ENCODE peak calls at places on chromosomes 2 and 18, in six cellular contexts. One of them, this sample, is unnamed.

GRCh38 chr2:215391531-215391930 is 44.3 kb downstream of the FN1 start:
- DNase-seq in sigmoid colon: no peak
- DNase-seq in adrenal gland: no peak
- DNase-seq in LNCaP clone FGC: no peak
- DNase-seq in stomach: no peak
- DNase-seq in pancreas: no peak
- DNase-seq in this sample: no peak

GRCh38 chr2:232388324-232388891 is 9.9 kb downstream of the ALPP start:
- DNase-seq in sigmoid colon: no peak
- DNase-seq in adrenal gland: no peak
- DNase-seq in LNCaP clone FGC: no peak
- DNase-seq in stomach: no peak
- DNase-seq in pancreas: no peak
- DNase-seq in this sample: no peak

GRCh38 chr2:197847666-197848401 is 43.4 kb downstream of the PLCL1 start:
- DNase-seq in sigmoid colon: no peak
- DNase-seq in adrenal gland: no peak
- DNase-seq in LNCaP clone FGC: no peak
- DNase-seq in stomach: no peak
- DNase-seq in pancreas: no peak
- DNase-seq in this sample: no peak

GRCh38 chr18:59054892-59055291 is 84.8 kb upstream of the SEC11C start:
- DNase-seq in sigmoid colon: peak
- DNase-seq in adrenal gland: no peak
- DNase-seq in LNCaP clone FGC: peak
- DNase-seq in stomach: peak
- DNase-seq in pancreas: no peak
- DNase-seq in this sample: no peak

GRCh38 chr2:75548036-75548573 is 12.6 kb downstream of the EVA1A start:
- DNase-seq in sigmoid colon: no peak
- DNase-seq in adrenal gland: peak
- DNase-seq in LNCaP clone FGC: no peak
- DNase-seq in stomach: peak
- DNase-seq in pancreas: no peak
- DNase-seq in this sample: no peak

GRCh38 chr2:10532631-10533101 is 84.5 kb upstream of the ODC1 start:
- DNase-seq in sigmoid colon: no peak
- DNase-seq in adrenal gland: no peak
- DNase-seq in LNCaP clone FGC: no peak
- DNase-seq in stomach: no peak
- DNase-seq in pancreas: no peak
- DNase-seq in this sample: no peak

GRCh38 chr2:168583064-168583709 is 127.1 kb downstream of the CERS6 start:
- DNase-seq in sigmoid colon: no peak
- DNase-seq in adrenal gland: no peak
- DNase-seq in LNCaP clone FGC: no peak
- DNase-seq in stomach: no peak
- DNase-seq in pancreas: no peak
- DNase-seq in this sample: no peak

GRCh38 chr2:17401096-17401495 is 117.1 kb downstream of the RAD51AP2 start:
- DNase-seq in sigmoid colon: no peak
- DNase-seq in adrenal gland: no peak
- DNase-seq in LNCaP clone FGC: no peak
- DNase-seq in stomach: no peak
- DNase-seq in pancreas: no peak
- DNase-seq in this sample: no peak

GRCh38 chr2:213306320-213306942 is 22.2 kb downstream of the SPAG16 start:
- DNase-seq in sigmoid colon: no peak
- DNase-seq in adrenal gland: peak
- DNase-seq in LNCaP clone FGC: peak
- DNase-seq in stomach: peak
- DNase-seq in pancreas: peak
- DNase-seq in this sample: no peak

GRCh38 chr2:119475225-119475856 is 43.7 kb downstream of the TMEM37 start:
- DNase-seq in sigmoid colon: peak
- DNase-seq in adrenal gland: no peak
- DNase-seq in LNCaP clone FGC: no peak
- DNase-seq in stomach: peak
- DNase-seq in pancreas: peak
- DNase-seq in this sample: no peak

GRCh38 chr2:99354060-99354459 is 16.9 kb downstream of the EIF5B start:
- DNase-seq in sigmoid colon: no peak
- DNase-seq in adrenal gland: no peak
- DNase-seq in LNCaP clone FGC: no peak
- DNase-seq in stomach: no peak
- DNase-seq in pancreas: no peak
- DNase-seq in this sample: no peak

GRCh38 chr18:44811586-44812125 is 131.0 kb downstream of the SETBP1 start:
- DNase-seq in sigmoid colon: no peak
- DNase-seq in adrenal gland: no peak
- DNase-seq in LNCaP clone FGC: no peak
- DNase-seq in stomach: no peak
- DNase-seq in pancreas: no peak
- DNase-seq in this sample: no peak

GRCh38 chr18:13137041-13137938 is 81.3 kb upstream of the LDLRAD4 start:
- DNase-seq in sigmoid colon: no peak
- DNase-seq in adrenal gland: peak
- DNase-seq in LNCaP clone FGC: no peak
- DNase-seq in stomach: peak
- DNase-seq in pancreas: no peak
- DNase-seq in this sample: no peak

GRCh38 chr18:48959921-48960920 is 9.5 kb upstream of the SMAD7 start:
- DNase-seq in sigmoid colon: no peak
- DNase-seq in adrenal gland: no peak
- DNase-seq in LNCaP clone FGC: no peak
- DNase-seq in stomach: no peak
- DNase-seq in pancreas: no peak
- DNase-seq in this sample: no peak

GRCh38 chr2:19403785-19404184 is 45.4 kb upstream of the OSR1 start:
- DNase-seq in sigmoid colon: no peak
- DNase-seq in adrenal gland: no peak
- DNase-seq in LNCaP clone FGC: no peak
- DNase-seq in stomach: no peak
- DNase-seq in pancreas: no peak
- DNase-seq in this sample: no peak

GRCh38 chr2:202035089-202035940 is 1.7 kb downstream of the FZD7 start:
- DNase-seq in sigmoid colon: peak
- DNase-seq in adrenal gland: peak
- DNase-seq in LNCaP clone FGC: no peak
- DNase-seq in stomach: peak
- DNase-seq in pancreas: peak
- DNase-seq in this sample: no peak

GRCh38 chr2:215484570-215484969 is 48.7 kb upstream of the FN1 start:
- DNase-seq in sigmoid colon: no peak
- DNase-seq in adrenal gland: no peak
- DNase-seq in LNCaP clone FGC: no peak
- DNase-seq in stomach: no peak
- DNase-seq in pancreas: no peak
- DNase-seq in this sample: no peak

GRCh38 chr2:125450092-125450491 is 1205.9 kb upstream of the GYPC start:
- DNase-seq in sigmoid colon: no peak
- DNase-seq in adrenal gland: no peak
- DNase-seq in LNCaP clone FGC: no peak
- DNase-seq in stomach: no peak
- DNase-seq in pancreas: no peak
- DNase-seq in this sample: no peak

GRCh38 chr2:8380026-8380425 is 301.8 kb upstream of the ID2 start:
- DNase-seq in sigmoid colon: no peak
- DNase-seq in adrenal gland: peak
- DNase-seq in LNCaP clone FGC: no peak
- DNase-seq in stomach: no peak
- DNase-seq in pancreas: no peak
- DNase-seq in this sample: no peak

GRCh38 chr18:48968412-48969215 is 17.8 kb upstream of the SMAD7 start:
- DNase-seq in sigmoid colon: no peak
- DNase-seq in adrenal gland: no peak
- DNase-seq in LNCaP clone FGC: no peak
- DNase-seq in stomach: no peak
- DNase-seq in pancreas: peak
- DNase-seq in this sample: no peak

GRCh38 chr2:122519806-122520205 is 764.4 kb downstream of the TSN start:
- DNase-seq in sigmoid colon: no peak
- DNase-seq in adrenal gland: no peak
- DNase-seq in LNCaP clone FGC: no peak
- DNase-seq in stomach: no peak
- DNase-seq in pancreas: no peak
- DNase-seq in this sample: no peak

GRCh38 chr18:6170604-6171003 is 244.1 kb downstream of the L3MBTL4 start:
- DNase-seq in sigmoid colon: no peak
- DNase-seq in adrenal gland: no peak
- DNase-seq in LNCaP clone FGC: no peak
- DNase-seq in stomach: no peak
- DNase-seq in pancreas: no peak
- DNase-seq in this sample: no peak

GRCh38 chr2:143581989-143582719 is 452.9 kb downstream of the ARHGAP15 start:
- DNase-seq in sigmoid colon: no peak
- DNase-seq in adrenal gland: no peak
- DNase-seq in LNCaP clone FGC: no peak
- DNase-seq in stomach: no peak
- DNase-seq in pancreas: no peak
- DNase-seq in this sample: no peak
- TF ChIP-seq CTCF in sigmoid colon: no peak
- TF ChIP-seq CTCF in adrenal gland: no peak
- TF ChIP-seq CTCF in LNCaP clone FGC: peak
- TF ChIP-seq CTCF in stomach: no peak
- TF ChIP-seq CTCF in pancreas: no peak
- TF ChIP-seq CTCF in this sample: no peak

DNA sequence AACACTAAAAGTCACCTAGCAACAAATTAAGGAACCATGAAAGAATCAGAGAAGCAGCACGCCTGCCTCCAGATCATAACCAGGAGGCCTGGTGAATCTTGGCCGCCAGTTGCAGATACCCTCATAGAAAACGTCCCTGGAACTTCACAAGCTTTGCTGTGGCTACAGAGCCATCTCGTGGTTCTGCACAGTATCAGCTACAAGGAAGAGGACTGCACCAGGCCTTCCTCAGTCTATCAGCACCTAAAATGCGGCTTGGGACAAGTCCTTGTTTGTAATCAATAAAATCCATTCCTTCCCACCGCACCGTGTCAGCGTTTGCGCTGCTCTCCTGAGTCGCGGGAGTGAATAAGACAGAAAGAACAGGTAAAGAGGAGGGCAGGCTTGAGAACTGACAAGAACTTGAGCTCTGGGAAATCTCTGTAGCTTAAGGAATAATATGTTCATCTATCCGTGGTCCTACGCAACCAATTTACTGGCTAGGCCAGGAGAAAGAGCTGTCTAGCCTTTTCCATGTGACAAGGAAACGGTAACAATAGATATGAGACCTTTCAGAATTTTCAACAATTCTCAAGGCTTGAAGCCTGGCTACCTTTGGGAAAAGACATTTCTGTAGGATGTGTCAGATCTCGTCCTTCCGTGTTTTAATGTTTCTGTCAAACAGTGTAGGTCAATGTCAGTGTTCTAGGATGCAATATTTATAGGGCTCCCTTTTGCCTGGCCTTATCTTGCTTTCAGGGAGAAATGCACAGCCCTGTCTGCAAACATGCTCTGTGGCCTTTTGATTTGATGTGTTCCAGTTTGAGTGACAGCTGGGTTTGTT is 128.5 kb upstream of the RAB12 start:
- DNase-seq in sigmoid colon: peak
- DNase-seq in adrenal gland: peak
- DNase-seq in LNCaP clone FGC: peak
- DNase-seq in stomach: peak
- DNase-seq in pancreas: no peak
- DNase-seq in this sample: no peak
- TF ChIP-seq CTCF in sigmoid colon: peak
- TF ChIP-seq CTCF in adrenal gland: peak
- TF ChIP-seq CTCF in LNCaP clone FGC: peak
- TF ChIP-seq CTCF in stomach: peak
- TF ChIP-seq CTCF in pancreas: peak
- TF ChIP-seq CTCF in this sample: no peak

DNA sequence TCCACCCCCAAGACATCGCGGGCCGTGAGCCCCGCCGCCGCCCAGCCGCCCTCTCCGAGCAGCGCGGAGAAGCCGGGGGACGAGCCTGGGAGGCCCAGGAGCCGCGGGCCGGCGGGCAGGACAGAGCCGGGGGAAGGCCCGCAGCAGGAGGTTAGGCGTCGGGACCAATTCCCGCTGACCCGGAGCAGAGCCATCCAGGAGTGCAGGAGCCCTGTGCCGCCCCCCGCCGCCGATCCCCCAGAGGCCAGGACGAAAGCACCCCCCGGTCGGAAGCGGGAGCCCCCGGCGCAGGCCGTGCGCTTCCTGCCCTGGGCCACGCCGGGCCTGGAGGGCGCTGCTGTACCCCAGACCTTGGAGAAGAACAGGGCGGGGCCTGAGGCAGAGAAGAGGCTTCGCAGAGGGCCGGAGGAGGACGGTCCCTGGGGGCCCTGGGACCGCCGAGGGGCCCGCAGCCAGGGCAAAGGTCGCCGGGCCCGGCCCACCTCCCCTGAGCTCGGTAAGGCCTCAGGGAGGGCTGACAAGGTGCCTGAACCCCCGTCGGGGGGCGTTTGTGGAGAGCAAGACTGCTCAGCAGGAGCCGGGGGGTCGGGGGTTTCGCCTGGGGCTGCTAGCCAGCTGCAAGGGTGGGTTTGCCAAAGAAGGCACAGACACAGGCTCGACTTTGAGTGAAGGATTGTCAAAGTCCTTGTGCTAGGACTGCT is 14.3 kb downstream of the SPEG start:
- DNase-seq in sigmoid colon: peak
- DNase-seq in adrenal gland: no peak
- DNase-seq in LNCaP clone FGC: no peak
- DNase-seq in stomach: no peak
- DNase-seq in pancreas: no peak
- DNase-seq in this sample: no peak
- TF ChIP-seq CTCF in sigmoid colon: peak
- TF ChIP-seq CTCF in adrenal gland: no peak
- TF ChIP-seq CTCF in LNCaP clone FGC: no peak
- TF ChIP-seq CTCF in stomach: no peak
- TF ChIP-seq CTCF in pancreas: no peak
- TF ChIP-seq CTCF in this sample: no peak

GRCh38 chr2:192940767-192941166 is 746.0 kb upstream of the TMEFF2 start:
- DNase-seq in sigmoid colon: no peak
- DNase-seq in adrenal gland: no peak
- DNase-seq in LNCaP clone FGC: no peak
- DNase-seq in stomach: no peak
- DNase-seq in pancreas: no peak
- DNase-seq in this sample: no peak
- TF ChIP-seq CTCF in sigmoid colon: no peak
- TF ChIP-seq CTCF in adrenal gland: no peak
- TF ChIP-seq CTCF in LNCaP clone FGC: peak
- TF ChIP-seq CTCF in stomach: no peak
- TF ChIP-seq CTCF in pancreas: no peak
- TF ChIP-seq CTCF in this sample: no peak

This sample was measured in omental fat pad.